ENCODE peak calls at places on chromosome 3, in six cellular contexts. G, U, J, W, C and I are unnamed samples.
A peak's percentile ranks its signal among the peaks of the same experiment; 100 is the strongest.

GRCh38 chr3:63937661-63938651 is 25.8 kb upstream of the SCAANT1 start:
- DNase-seq in U (no peak), J (no peak), W (no peak), C (peak; percentile 85), G (no peak), I (peak; percentile 49)

GRCh38 chr3:127041264-127041820 is 58.4 kb downstream of the PLXNA1 start:
- DNase-seq in U (no peak), W (no peak), C (no peak), G (no peak), J (no peak), I (no peak)

GRCh38 chr3:188690932-188691331 is 480.8 kb upstream of the TPRG1 start:
- DNase-seq in G (no peak), U (no peak), J (no peak), C (no peak), W (no peak), I (no peak)

GRCh38 chr3:70249509-70250160 is 62.8 kb downstream of the MDFIC2 start:
- DNase-seq in C (no peak), G (peak; percentile 73), U (no peak), J (no peak), W (no peak), I (no peak)

GRCh38 chr3:138646008-138646407 is 37.4 kb downstream of the FAIM start:
- DNase-seq in C (no peak), G (no peak), W (no peak), U (no peak), J (no peak), I (no peak)

GRCh38 chr3:25455316-25456232 is 27.5 kb downstream of the RARB start:
- DNase-seq in U (no peak), C (peak; percentile 1), W (peak; percentile 27), J (no peak), G (peak; percentile 64), I (no peak)

GRCh38 chr3:148318240-148318639 is 379.5 kb upstream of the AGTR1 start:
- DNase-seq in W (no peak), U (no peak), C (no peak), G (no peak), J (no peak), I (no peak)

GRCh38 chr3:73605388-73605787 is 19.4 kb downstream of the PDZRN3 start:
- DNase-seq in C (no peak), U (no peak), J (no peak), G (peak; percentile 79), W (no peak), I (no peak)

GRCh38 chr3:133896002-133896761 is 500 bp upstream of the RAB6B start:
- DNase-seq in W (peak; percentile 50), U (no peak), G (peak; percentile 8), C (no peak), J (no peak), I (no peak)

GRCh38 chr3:168212664-168213255 is 117.0 kb upstream of the GOLIM4 start:
- DNase-seq in J (no peak), W (no peak), C (no peak), U (no peak), G (no peak), I (no peak)

GRCh38 chr3:170967682-170968081 is 58.8 kb downstream of the SLC2A2 start:
- DNase-seq in W (no peak), J (no peak), U (no peak), C (no peak), G (no peak), I (no peak)

GRCh38 chr3:107973152-107973551 is 117.7 kb downstream of the CD47 start:
- DNase-seq in J (no peak), U (no peak), G (no peak), C (no peak), W (no peak), I (no peak)

GRCh38 chr3:152835311-152836102 is 576 bp downstream of the P2RY1 start:
- DNase-seq in U (no peak), J (peak; percentile 56), W (peak; percentile 84), C (peak; percentile 64), G (peak; percentile 54), I (peak; percentile 49)

GRCh38 chr3:63891518-63891917 is 20.7 kb downstream of the SCAANT1 start:
- DNase-seq in C (no peak), W (no peak), U (no peak), G (no peak), J (no peak), I (no peak)

GRCh38 chr3:81914254-81914653 is 152.8 kb upstream of the GBE1 start:
- DNase-seq in G (no peak), W (no peak), J (no peak), C (no peak), U (no peak), I (no peak)

GRCh38 chr3:97821413-97821809 is 400 bp upstream of the CRYBG3 start:
- DNase-seq in C (no peak), U (no peak), W (no peak), G (peak; percentile 41), J (peak; percentile 43), I (peak; percentile 61)

GRCh38 chr3:56930706-56931105 is 129.0 kb upstream of the ARHGEF3 start:
- DNase-seq in G (peak; percentile 36), W (no peak), U (no peak), J (no peak), C (no peak), I (no peak)

GRCh38 chr3:56929809-56930615 is 128.3 kb upstream of the ARHGEF3 start:
- DNase-seq in U (no peak), G (no peak), W (no peak), C (no peak), J (no peak), I (no peak)

GRCh38 chr3:56928379-56929068 is 126.8 kb upstream of the ARHGEF3 start:
- DNase-seq in J (peak; percentile 23), C (no peak), G (peak; percentile 43), W (peak; percentile 27), U (no peak), I (no peak)

GRCh38 chr3:56923546-56924224 is 121.9 kb upstream of the ARHGEF3 start:
- DNase-seq in U (peak; percentile 18), G (no peak), C (no peak), J (no peak), W (no peak), I (peak; percentile 75)

DNA sequence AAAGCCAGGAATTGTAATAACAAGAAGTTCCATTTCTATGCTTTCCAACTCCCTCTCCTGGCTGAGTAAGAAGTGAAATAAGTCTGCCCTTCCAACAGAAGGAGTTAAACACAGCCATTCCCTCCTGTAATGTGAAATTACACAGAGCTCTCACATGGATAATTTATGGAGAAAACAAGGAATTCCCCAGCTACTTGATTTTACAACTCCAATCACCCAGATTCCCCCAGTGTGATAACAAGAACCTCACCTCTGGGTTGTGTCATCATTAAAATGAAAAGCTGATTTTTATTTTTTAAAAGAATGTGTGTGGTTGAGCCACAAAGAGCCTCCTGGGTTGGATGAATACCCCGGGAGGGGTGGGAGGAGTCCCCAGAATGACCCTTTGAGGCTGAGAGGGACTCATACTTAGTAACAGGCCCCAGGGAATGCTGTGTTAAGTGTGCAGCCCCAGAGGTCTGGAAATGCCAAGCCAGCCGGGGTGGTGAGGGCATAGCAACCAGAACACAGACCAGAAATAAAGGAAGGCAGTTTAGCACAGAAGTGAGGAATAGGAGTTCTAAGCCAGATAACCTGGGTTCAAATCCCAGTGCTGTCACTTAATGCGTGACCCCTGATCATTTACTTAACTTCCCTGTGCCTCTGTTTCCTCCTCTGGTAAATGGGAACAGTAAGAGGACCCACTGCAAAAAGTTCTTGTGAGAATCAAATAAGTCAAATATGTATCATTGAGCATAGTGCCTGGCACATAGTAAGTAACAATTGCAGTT is 124.9 kb upstream of the ARHGEF3 start:
- DNase-seq in G (peak; percentile 83), W (no peak), J (no peak), C (no peak), U (no peak), I (no peak)
- H3K9ac ChIP-seq in G (peak overlapping the region; percentile 2), W (no peak overlapping the region), J (no peak overlapping the region), C (no peak overlapping the region), U (no peak overlapping the region), I (no peak overlapping the region)

DNA sequence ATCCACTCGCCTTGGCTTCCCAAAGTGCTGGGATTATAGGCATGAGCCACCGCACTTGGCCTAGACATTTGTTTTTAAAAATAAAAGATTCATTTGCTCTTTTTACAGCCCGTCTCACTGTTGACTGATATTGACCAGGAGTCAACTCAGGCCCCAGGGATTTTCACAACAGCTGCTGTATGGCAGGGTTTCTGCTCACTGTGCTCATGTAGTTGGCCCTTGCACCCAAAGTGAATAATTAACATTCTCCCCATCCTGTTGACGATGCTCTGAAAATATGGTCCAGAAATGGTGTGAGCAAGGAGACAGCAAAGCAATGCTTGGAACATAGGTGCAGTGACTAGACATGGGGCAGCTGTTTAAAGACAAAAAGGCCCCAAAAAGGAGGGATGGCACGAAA is 2.9 kb upstream of the CCR5 start:
- DNase-seq in J (no peak), W (no peak), C (no peak), G (no peak), U (no peak), I (no peak)
- H3K4me1 ChIP-seq in J (no peaks in the 10 kb centered on the region), W (no peaks in the 10 kb centered on the region), C (peaks cover 48% of the 10 kb centered on the region), G (no peaks in the 10 kb centered on the region), U (no peaks in the 10 kb centered on the region), I (no peaks in the 10 kb centered on the region)

GRCh38 chr3:196794467-196794866 is 54.8 kb downstream of the PAK2 start:
- DNase-seq in G (no peak), J (no peak), C (no peak), W (no peak), U (no peak), I (no peak)
- H3K4me3 ChIP-seq in G (no peak overlapping the region), J (no peak overlapping the region), C (no peak overlapping the region), W (no peak overlapping the region), U (no peak overlapping the region), I (no peak overlapping the region)

DNA sequence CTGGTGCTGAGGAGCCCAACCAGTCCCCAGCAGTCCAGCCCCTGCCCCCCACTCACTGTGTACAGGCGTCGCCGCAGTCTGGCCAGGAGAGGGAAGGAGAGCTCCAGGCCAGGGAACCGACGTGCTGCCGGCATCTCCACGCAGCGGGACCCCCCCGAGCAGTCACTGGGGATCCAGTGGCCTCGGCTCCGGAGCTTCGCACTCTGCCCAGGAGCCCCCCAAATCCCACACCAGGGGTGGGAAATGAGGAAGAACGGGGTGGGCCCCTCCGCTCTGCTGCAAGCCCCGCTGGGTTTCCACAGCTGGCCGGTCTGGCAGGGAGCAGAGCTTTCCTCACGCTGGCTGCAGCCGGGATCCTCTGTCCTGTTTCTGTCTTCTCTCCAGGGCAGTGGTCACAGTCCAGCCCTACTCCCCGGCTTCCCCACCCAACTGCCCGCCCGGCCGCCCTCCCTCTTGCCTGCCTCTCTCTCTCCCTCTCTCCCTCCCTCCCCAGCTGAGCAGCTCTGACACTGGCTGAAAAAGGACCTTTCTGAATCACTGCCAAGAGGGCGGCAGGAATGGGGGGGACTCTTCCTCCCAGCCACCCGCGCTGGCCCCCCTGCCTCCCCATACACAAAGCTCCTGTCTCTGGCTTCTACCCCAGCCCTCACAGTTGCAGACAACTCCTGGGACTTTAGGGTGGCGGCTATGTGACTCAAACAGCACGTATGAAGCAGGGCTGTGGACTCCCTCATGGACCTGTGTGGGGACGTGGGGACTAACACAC is 15.8 kb downstream of the TNK2 start:
- DNase-seq in C (no peak), W (peak; percentile 56), G (peak; percentile 71), U (no peak), J (no peak), I (no peak)
- H3K9ac ChIP-seq in C (no peak overlapping the region), W (no peak overlapping the region), G (peak overlapping the region; percentile 65), U (no peak overlapping the region), J (peak overlapping the region; percentile 61), I (no peak overlapping the region)